ENCODE peak calls at places on chromosomes 4 and X, in nine cellular contexts. R is lower lobe of right lung, M is Panc1, C is psoas muscle, W is heart right ventricle, E is neural progenitor cell, F is AG04450, I is uterus, K is NB4. P is an unnamed sample.

GRCh38 chr4:182680196-182680771 is 236.9 kb downstream of the DCTD start:
- DNase-seq in R (no peak), M (no peak), C (peak; percentile 31), W (peak; percentile 37), E (peak; percentile 29), F (no peak), I (no peak), K (no peak), P (no peak)

GRCh38 chrX:11724122-11725017 is 33.7 kb upstream of the MSL3 start:
- DNase-seq in R (no peak), M (no peak), C (no peak), W (no peak), E (peak; percentile 12), F (peak; percentile 1), I (no peak), K (peak; percentile 17), P (peak; percentile 2)

GRCh38 chrX:12802741-12803140 is 11.5 kb downstream of the PRPS2 start:
- DNase-seq in R (no peak), M (no peak), C (no peak), W (no peak), E (no peak), F (no peak), I (no peak), K (peak; percentile 13), P (no peak)

GRCh38 chr4:119041951-119042560 is 93.6 kb upstream of the MYOZ2 start:
- DNase-seq in R (no peak), M (peak; percentile 39), C (no peak), W (no peak), E (peak; percentile 76), F (peak; percentile 61), I (peak; percentile 47), K (peak; percentile 79), P (no peak)

GRCh38 chrX:1385824-1386223 is 6.1 kb downstream of the SLC25A6 start:
- DNase-seq in R (peak; percentile 32), M (no peak), C (no peak), W (no peak), E (no peak), F (no peak), I (no peak), K (no peak), P (no peak)

GRCh38 chr4:39818646-39819045 is 120.7 kb downstream of the UBE2K start:
- DNase-seq in R (no peak), M (no peak), C (no peak), W (no peak), E (no peak), F (no peak), I (no peak), K (no peak), P (no peak)

GRCh38 chr4:85370400-85371032 is 104.4 kb upstream of the ARHGAP24 start:
- DNase-seq in R (no peak), M (peak; percentile 35), C (peak; percentile 10), W (no peak), E (peak; percentile 67), F (no peak), I (no peak), K (peak; percentile 69), P (no peak)

GRCh38 chr4:105990933-105991332 is 95.7 kb downstream of the NPNT start:
- DNase-seq in R (peak; percentile 66), M (no peak), C (peak; percentile 90), W (peak; percentile 85), E (no peak), F (no peak), I (peak; percentile 47), K (no peak), P (peak; percentile 16)

GRCh38 chrX:39580043-39580442 is 517.7 kb downstream of the BCOR start:
- DNase-seq in R (no peak), M (no peak), C (no peak), W (no peak), E (no peak), F (no peak), I (no peak), K (no peak), P (no peak)
- H3K4me3 ChIP-seq in R (no peak overlapping the region), M (no peak overlapping the region), C (no peak overlapping the region), W (no peak overlapping the region), E (no peak overlapping the region), F (no peak overlapping the region), I (no peak overlapping the region), K (no peak overlapping the region), P (no peak overlapping the region)

GRCh38 chrX:77446840-77447239 is 349 bp upstream of the FGF16 start:
- DNase-seq in R (no peak), M (no peak), C (no peak), W (no peak), E (no peak), F (no peak), I (no peak), K (no peak), P (no peak)

GRCh38 chrX:77448170-77448569 is 981 bp downstream of the FGF16 start:
- DNase-seq in R (no peak), M (no peak), C (no peak), W (peak; percentile 10), E (peak; percentile 7), F (no peak), I (no peak), K (no peak), P (no peak)

GRCh38 chrX:77447339-77448149 is at the start of gene FGF16:
- DNase-seq in R (no peak), M (no peak), C (peak; percentile 20), W (peak; percentile 18), E (peak; percentile 48), F (no peak), I (no peak), K (no peak), P (no peak)

GRCh38 chrX:77444075-77444474 is 3.1 kb upstream of the FGF16 start:
- DNase-seq in R (no peak), M (no peak), C (no peak), W (no peak), E (no peak), F (no peak), I (no peak), K (no peak), P (no peak)

DNA sequence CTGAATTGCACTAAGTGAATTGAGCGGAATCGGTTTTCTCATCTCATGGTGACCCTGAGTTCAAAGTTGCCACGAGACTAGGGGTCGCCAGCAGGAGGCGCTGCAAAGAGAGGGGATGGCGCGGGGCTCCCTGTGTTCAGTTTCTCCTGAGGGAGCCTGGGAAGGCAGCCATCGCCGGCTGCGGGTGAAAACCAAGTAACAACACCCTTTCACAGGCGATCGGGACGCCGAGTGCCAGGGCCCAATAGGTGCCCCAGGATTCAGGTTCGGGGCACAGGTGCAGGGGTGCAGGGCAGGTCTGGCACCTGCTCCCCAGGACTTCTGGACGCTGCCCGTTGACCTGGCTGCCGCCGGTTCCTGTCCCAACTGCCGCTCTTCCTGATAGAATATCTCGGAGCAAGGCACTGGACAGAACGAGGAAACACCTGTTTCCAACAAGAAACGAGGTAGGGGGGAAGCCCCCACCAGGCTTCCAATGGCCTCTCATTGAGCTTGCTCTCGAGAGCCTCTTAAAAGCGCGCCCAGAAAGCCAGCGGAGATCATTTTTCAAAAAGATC is 1.1 kb upstream of the FGF16 start:
- DNase-seq in R (peak; percentile 42), M (no peak), C (no peak), W (peak; percentile 15), E (peak; percentile 48), F (no peak), I (no peak), K (peak; percentile 25), P (no peak)
- TF ChIP-seq CTCF in R (peak; percentile 13), M (peak; percentile 48), C (peak; percentile 13), W (no peak), E (peak; percentile 59), F (peak; percentile 30), I (no peak), K (peak; percentile 9), P (peak; percentile 37)

DNA sequence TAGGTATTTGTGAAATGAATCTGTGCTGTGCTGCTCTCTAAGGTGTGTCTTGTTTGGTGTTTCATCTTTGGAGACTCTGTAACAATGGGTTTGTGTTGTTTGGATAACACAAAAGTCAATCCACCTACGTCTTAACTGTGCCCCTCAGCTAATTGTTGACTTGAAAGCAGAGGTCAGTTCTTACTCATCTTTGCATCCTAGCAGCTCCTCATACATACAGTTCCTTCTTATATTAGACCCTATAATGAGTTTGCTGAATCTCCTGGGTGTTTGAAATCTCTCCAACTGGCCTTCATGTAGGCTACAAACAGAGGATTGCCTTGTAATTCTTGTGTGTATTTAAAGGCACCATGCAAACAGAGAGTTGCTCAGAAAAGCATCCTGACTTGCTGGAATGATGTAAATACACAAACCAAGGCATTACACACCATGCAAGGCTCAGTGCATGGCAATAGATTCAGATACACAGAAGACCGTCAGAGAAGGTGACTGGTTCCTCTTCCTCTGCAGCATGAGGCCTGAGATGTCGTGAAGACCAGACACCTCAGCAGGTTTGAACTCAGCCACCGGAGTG is 220.0 kb upstream of the JADE1 start:
- DNase-seq in R (no peak), M (no peak), C (no peak), W (no peak), E (no peak), F (no peak), I (no peak), K (no peak), P (no peak)
- H3K4me3 ChIP-seq in R (no peak overlapping the region), M (no peak overlapping the region), C (no peak overlapping the region), W (no peak overlapping the region), E (no peak overlapping the region), F (no peak overlapping the region), I (no peak overlapping the region), K (no peak overlapping the region), P (no peak overlapping the region)

GRCh38 chrX:25019707-25020390 is 4.1 kb upstream of the ARX start:
- DNase-seq in R (no peak), M (no peak), C (no peak), W (no peak), E (peak; percentile 46), F (no peak), I (no peak), K (no peak), P (no peak)

GRCh38 chrX:25023908-25024307 is 8.1 kb upstream of the ARX start:
- DNase-seq in R (no peak), M (no peak), C (no peak), W (no peak), E (no peak), F (no peak), I (no peak), K (no peak), P (no peak)

GRCh38 chrX:25020391-25021131 is 4.8 kb upstream of the ARX start:
- DNase-seq in R (no peak), M (no peak), C (no peak), W (no peak), E (peak; percentile 90), F (no peak), I (no peak), K (peak; percentile 42), P (no peak)

GRCh38 chrX:25021132-25021498 is 5.3 kb upstream of the ARX start:
- DNase-seq in R (no peak), M (no peak), C (no peak), W (no peak), E (no peak), F (no peak), I (no peak), K (peak; percentile 9), P (no peak)

DNA sequence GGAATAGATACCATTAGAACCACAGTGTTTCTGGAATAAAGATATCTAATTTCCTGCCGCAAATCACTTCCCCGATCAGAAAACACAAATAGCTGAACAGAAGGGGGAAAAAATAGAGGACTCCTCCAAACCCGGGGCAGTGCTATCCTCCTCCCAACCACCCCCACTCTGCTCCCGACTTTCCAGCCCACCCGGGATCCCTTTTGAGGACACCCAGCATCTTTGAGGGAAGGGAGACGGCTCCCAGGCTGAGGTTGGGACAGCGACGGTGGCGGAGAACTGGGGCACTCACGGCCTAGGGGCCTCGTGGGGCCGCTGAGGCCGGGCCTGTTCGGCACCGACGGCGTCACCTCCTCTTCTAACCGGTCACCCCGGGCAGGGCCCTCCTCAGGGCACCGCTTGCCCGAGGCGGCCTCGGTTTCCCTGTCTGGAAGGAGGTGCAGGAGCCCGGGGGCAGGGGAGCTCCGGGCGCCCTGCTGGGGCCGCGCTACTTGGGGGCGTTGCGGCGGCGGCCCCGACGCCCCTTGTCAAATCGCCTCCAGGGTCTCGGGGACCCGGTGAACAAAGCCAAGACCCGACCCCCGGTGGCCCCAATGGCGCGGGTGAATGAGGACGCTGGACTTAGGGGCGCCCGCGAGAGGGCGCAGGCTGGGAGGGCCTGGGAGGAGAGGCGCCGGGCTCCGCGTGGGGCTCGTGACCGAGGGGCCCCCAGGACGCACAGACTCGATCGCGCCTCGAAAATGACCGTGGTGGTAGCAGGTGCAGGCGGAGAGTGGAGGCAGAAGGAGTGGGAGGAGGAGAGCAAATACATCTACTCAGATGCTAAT is 6.9 kb upstream of the ARX start:
- DNase-seq in R (no peak), M (no peak), C (no peak), W (no peak), E (peak; percentile 69), F (no peak), I (no peak), K (no peak), P (no peak)
- TF ChIP-seq CTCF in R (no peak), M (peak; percentile 32), C (no peak), W (no peak), E (peak; percentile 63), F (peak; percentile 6), I (no peak), K (no peak), P (peak; percentile 39)